ENCODE peak calls at places on chromosome 1, in seven cellular contexts. G, A, L, Y, X, Z and E are unnamed samples.

GRCh38 chr1:209766051-209766450 is 10.2 kb downstream of the TRAF3IP3 start:
- DNase-seq in Z (no peak), A (no peak), L (no peak), Y (no peak), G (no peak), X (no peak), E (no peak)

GRCh38 chr1:197917813-197918646 is 858 bp downstream of the LHX9 start:
- DNase-seq in G (no peak), A (peak; percentile 23), Z (no peak), L (no peak), X (no peak), Y (no peak), E (peak; percentile 45)

GRCh38 chr1:14476170-14476955 is 122.1 kb upstream of the KAZN start:
- DNase-seq in Z (no peak), L (no peak), Y (no peak), G (peak; percentile 6), X (no peak), A (no peak), E (no peak)

GRCh38 chr1:218829143-218829542 is 344.5 kb upstream of the LYPLAL1 start:
- DNase-seq in L (no peak), X (no peak), A (peak; percentile 24), Z (no peak), Y (no peak), G (peak; percentile 13), E (no peak)

GRCh38 chr1:244242446-244242845 is 191.4 kb downstream of the ZBTB18 start:
- DNase-seq in Z (no peak), X (no peak), A (no peak), G (no peak), L (no peak), Y (no peak), E (no peak)

GRCh38 chr1:244502630-244503029 is 41.6 kb downstream of the CATSPERE start:
- DNase-seq in A (no peak), Z (no peak), G (no peak), X (no peak), L (no peak), Y (no peak), E (no peak)

GRCh38 chr1:187276677-187277076 is 447.9 kb downstream of the PLA2G4A start:
- DNase-seq in G (no peak), A (no peak), L (no peak), Y (no peak), X (no peak), Z (no peak), E (no peak)

GRCh38 chr1:111639602-111640198 is 20.1 kb downstream of the RAP1A start:
- DNase-seq in Z (no peak), G (no peak), L (no peak), A (no peak), Y (no peak), X (no peak), E (no peak)

GRCh38 chr1:14598498-14599172 is at the start of gene KAZN:
- DNase-seq in G (no peak), X (peak; percentile 74), L (no peak), Y (no peak), A (no peak), Z (no peak), E (no peak)

GRCh38 chr1:81802601-81803422 is 2.1 kb downstream of the ADGRL2 start:
- DNase-seq in G (peak; percentile 33), L (no peak), Y (peak; percentile 51), Z (peak; percentile 78), X (peak; percentile 85), A (peak; percentile 45), E (peak; percentile 1)

GRCh38 chr1:119321661-119322419 is 46.7 kb upstream of the HAO2 start:
- DNase-seq in Y (no peak), A (no peak), L (no peak), G (no peak), Z (no peak), X (no peak), E (no peak)

DNA sequence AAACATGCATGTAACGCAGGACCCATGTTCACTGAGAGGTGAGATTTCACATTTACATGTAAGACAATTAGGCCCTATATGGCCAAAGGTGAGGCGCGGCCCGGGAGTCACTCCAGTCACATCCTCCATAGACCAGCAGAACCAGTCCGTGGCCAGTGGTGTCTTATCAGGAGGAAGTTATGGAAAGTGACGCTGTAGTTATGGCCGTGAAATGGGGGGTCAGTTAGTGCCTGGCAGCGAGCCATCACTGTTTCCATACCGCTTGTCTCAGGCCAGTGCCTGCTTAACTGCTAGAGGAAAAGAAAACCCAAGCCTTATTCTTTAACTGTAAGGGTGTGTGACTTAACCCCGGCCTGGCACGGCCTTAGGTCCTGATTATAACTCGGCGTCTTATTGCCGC is 6.1 kb downstream of the C1orf159 start:
- DNase-seq in L (no peak), G (no peak), X (peak; percentile 36), Y (no peak), A (no peak), Z (no peak), E (no peak)
- TF ChIP-seq POLR2A in L (no peak), G (no peak), X (no peak), Y (no peak), A (no peak), Z (no peak), E (no peak)

DNA sequence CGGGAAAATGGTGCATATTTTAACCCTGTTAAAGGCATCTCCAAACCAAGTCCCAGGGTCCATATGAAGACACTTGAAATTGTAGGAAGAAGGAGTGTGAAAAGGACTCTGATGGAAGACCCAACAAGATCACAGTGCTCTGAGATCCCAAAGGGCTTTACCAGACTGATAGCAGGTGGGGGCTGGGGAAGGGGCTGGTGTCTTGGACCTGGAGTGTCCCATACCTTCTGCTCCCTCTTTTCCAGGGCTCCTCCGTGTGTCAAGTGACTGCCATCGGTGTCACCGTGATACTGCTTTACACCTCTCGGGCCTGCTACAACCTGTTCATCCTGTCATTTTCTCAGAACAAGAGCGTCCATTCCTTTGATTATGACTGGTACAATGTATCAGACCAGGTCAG is 37.3 kb downstream of the GPR137B start:
- DNase-seq in G (no peak), Y (no peak), X (no peak), L (no peak), A (no peak), Z (no peak), E (no peak)
- TF ChIP-seq POLR2A in G (no peak), Y (no peak), X (no peak), L (no peak), A (no peak), Z (no peak), E (no peak)

GRCh38 chr1:196649990-196650389 is 1.9 kb upstream of the CFH start:
- DNase-seq in A (no peak), L (no peak), X (no peak), Y (no peak), G (no peak), Z (no peak), E (no peak)

GRCh38 chr1:196654271-196654670 is 2.4 kb downstream of the CFH start:
- DNase-seq in Y (no peak), X (no peak), A (no peak), G (no peak), Z (no peak), L (no peak), E (no peak)

GRCh38 chr1:196650403-196650802 is 1.4 kb upstream of the CFH start:
- DNase-seq in A (no peak), X (no peak), Z (no peak), L (no peak), Y (no peak), G (no peak), E (no peak)

GRCh38 chr1:196651079-196651478 is 764 bp upstream of the CFH start:
- DNase-seq in L (no peak), Z (no peak), Y (no peak), G (no peak), A (no peak), X (no peak), E (no peak)

GRCh38 chr1:196651637-196652215 is at the start of gene CFH:
- DNase-seq in Z (no peak), A (peak; percentile 23), X (no peak), Y (peak; percentile 49), G (peak; percentile 91), L (no peak), E (no peak)
- TF ChIP-seq POLR2A in Z (no peak), A (no peak), X (peak; percentile 24), Y (peak; percentile 56), G (no peak), L (no peak), E (no peak)

GRCh38 chr1:36164399-36164798 is 8.4 kb downstream of the MAP7D1 start:
- DNase-seq in Z (no peak), X (no peak), L (no peak), G (no peak), A (no peak), Y (no peak), E (no peak)
- TF ChIP-seq POLR2A in Z (no peak), X (no peak), L (no peak), G (no peak), A (no peak), Y (no peak), E (no peak)

GRCh38 chr1:58782308-58783089 is 1.3 kb downstream of the JUN start:
- DNase-seq in L (no peak), A (peak; percentile 39), Y (peak; percentile 38), G (peak; percentile 22), Z (peak; percentile 72), X (peak; percentile 85), E (peak; percentile 78)

GRCh38 chr1:58779059-58779754 is 4.6 kb downstream of the JUN start:
- DNase-seq in G (peak; percentile 43), Y (no peak), Z (no peak), X (no peak), L (no peak), A (peak; percentile 15), E (no peak)

GRCh38 chr1:58781541-58782307 is 2.1 kb downstream of the JUN start:
- DNase-seq in Z (peak; percentile 75), L (no peak), X (peak; percentile 90), G (peak; percentile 69), Y (peak; percentile 61), A (peak; percentile 63), E (peak; percentile 90)

GRCh38 chr1:58779837-58780585 is 3.8 kb downstream of the JUN start:
- DNase-seq in L (no peak), Z (peak; percentile 42), A (peak; percentile 77), Y (peak; percentile 53), X (peak; percentile 72), G (peak; percentile 78), E (no peak)

DNA sequence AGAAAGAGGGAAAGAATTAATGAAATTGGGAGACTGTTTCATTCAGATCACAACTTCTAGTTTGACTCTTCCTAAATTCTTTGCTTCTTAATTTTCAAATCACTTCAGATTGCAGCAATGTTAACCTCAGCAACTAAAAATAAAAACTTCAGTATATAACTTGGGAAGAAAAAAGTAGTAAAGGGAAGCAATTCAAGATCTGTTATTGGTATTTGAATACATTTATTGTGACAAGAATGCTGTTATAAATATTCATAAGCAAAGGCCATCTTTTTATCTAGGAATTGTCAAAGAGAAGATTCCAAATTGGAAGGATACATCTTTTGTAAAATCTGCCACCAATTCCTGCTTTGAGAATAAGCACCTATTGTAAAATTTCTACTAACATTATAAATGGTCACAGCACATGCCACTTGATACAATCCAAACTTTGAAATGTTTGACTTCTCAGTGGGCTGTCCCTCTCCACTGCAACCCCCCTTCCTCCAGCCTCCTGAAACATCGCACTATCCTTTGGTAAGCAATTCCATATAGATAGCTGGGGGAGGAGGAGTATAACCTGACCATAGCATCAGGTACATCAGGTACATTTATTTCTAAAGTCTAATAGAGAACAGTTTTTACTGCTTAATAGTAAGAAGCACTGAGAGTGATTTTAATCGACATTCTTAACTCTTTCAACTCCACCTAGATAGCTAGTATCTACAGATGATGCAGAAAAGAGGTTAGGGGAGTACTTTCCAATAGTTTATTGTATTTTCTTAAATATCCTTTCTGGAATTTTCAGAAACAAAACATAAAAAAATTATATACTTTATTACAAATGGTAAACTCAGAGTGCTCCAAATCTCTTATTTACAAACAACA is 3.0 kb downstream of the JUN start:
- DNase-seq in Z (no peak), L (no peak), Y (peak; percentile 33), A (peak; percentile 23), G (peak; percentile 16), X (no peak), E (no peak)
- TF ChIP-seq POLR2A in Z (peak; percentile 53), L (no peak), Y (peak; percentile 9), A (no peak), G (no peak), X (peak; percentile 27), E (no peak)